ENCODE peak calls at places on chromosome 1, in six cellular contexts. One of them, this sample, is unnamed.

GRCh38 chr1:47694011-47694890 is 256.4 kb downstream of the FOXD2 start:
- DNase-seq in Peyer's patch: no peak
- DNase-seq in astrocyte: no peak
- DNase-seq in fibroblast of lung: no peak
- DNase-seq in pancreas: peak; percentile 2
- DNase-seq in aorta: no peak
- DNase-seq in this sample: no peak

GRCh38 chr1:228445867-228446584 is 29.4 kb upstream of the TRIM17 start:
- DNase-seq in Peyer's patch: no peak
- DNase-seq in astrocyte: peak; percentile 31
- DNase-seq in fibroblast of lung: peak; percentile 50
- DNase-seq in pancreas: peak; percentile 24
- DNase-seq in aorta: peak; percentile 71
- DNase-seq in this sample: no peak

GRCh38 chr1:78019031-78019430 is 14.3 kb downstream of the DNAJB4 start:
- DNase-seq in Peyer's patch: no peak
- DNase-seq in astrocyte: no peak
- DNase-seq in fibroblast of lung: no peak
- DNase-seq in pancreas: no peak
- DNase-seq in aorta: no peak
- DNase-seq in this sample: no peak

GRCh38 chr1:13505020-13505419 is 8.8 kb downstream of the LRRC38 start:
- DNase-seq in Peyer's patch: no peak
- DNase-seq in astrocyte: no peak
- DNase-seq in fibroblast of lung: no peak
- DNase-seq in pancreas: no peak
- DNase-seq in aorta: no peak
- DNase-seq in this sample: no peak

GRCh38 chr1:108817016-108817415 is 39.9 kb downstream of the AKNAD1 start:
- DNase-seq in Peyer's patch: no peak
- DNase-seq in astrocyte: peak; percentile 98
- DNase-seq in fibroblast of lung: peak; percentile 98
- DNase-seq in pancreas: no peak
- DNase-seq in aorta: peak; percentile 60
- DNase-seq in this sample: no peak

GRCh38 chr1:153752072-153752471 is 23.1 kb upstream of the SLC27A3 start:
- DNase-seq in Peyer's patch: no peak
- DNase-seq in astrocyte: no peak
- DNase-seq in fibroblast of lung: no peak
- DNase-seq in pancreas: no peak
- DNase-seq in aorta: no peak
- DNase-seq in this sample: no peak

GRCh38 chr1:31736675-31737074 is 27.5 kb downstream of the ADGRB2 start:
- DNase-seq in Peyer's patch: peak; percentile 65
- DNase-seq in astrocyte: no peak
- DNase-seq in fibroblast of lung: no peak
- DNase-seq in pancreas: peak; percentile 49
- DNase-seq in aorta: no peak
- DNase-seq in this sample: no peak

GRCh38 chr1:107264561-107264960 is 123.7 kb downstream of the NTNG1 start:
- DNase-seq in Peyer's patch: no peak
- DNase-seq in astrocyte: peak; percentile 48
- DNase-seq in fibroblast of lung: peak; percentile 63
- DNase-seq in pancreas: no peak
- DNase-seq in aorta: no peak
- DNase-seq in this sample: no peak

GRCh38 chr1:54766726-54767125 is 2.4 kb upstream of the PARS2 start:
- DNase-seq in Peyer's patch: no peak
- DNase-seq in astrocyte: no peak
- DNase-seq in fibroblast of lung: no peak
- DNase-seq in pancreas: no peak
- DNase-seq in aorta: no peak
- DNase-seq in this sample: no peak

GRCh38 chr1:53593758-53594380 is 134.7 kb downstream of the DMRTB1 start:
- DNase-seq in Peyer's patch: peak; percentile 66
- DNase-seq in astrocyte: no peak
- DNase-seq in fibroblast of lung: no peak
- DNase-seq in pancreas: no peak
- DNase-seq in aorta: no peak
- DNase-seq in this sample: peak; percentile 29

GRCh38 chr1:228500143-228500736 is 13.1 kb downstream of the RNF187 start:
- DNase-seq in Peyer's patch: no peak
- DNase-seq in astrocyte: no peak
- DNase-seq in fibroblast of lung: no peak
- DNase-seq in pancreas: no peak
- DNase-seq in aorta: no peak
- DNase-seq in this sample: no peak

GRCh38 chr1:37306461-37306860 is 167.9 kb upstream of the ZC3H12A start:
- DNase-seq in Peyer's patch: no peak
- DNase-seq in astrocyte: no peak
- DNase-seq in fibroblast of lung: peak; percentile 0
- DNase-seq in pancreas: no peak
- DNase-seq in aorta: no peak
- DNase-seq in this sample: no peak

GRCh38 chr1:172108494-172108893 is 267.2 kb downstream of the DNM3 start:
- DNase-seq in Peyer's patch: no peak
- DNase-seq in astrocyte: no peak
- DNase-seq in fibroblast of lung: no peak
- DNase-seq in pancreas: no peak
- DNase-seq in aorta: no peak
- DNase-seq in this sample: no peak

GRCh38 chr1:91557039-91557690 is 56.5 kb downstream of the CDC7 start:
- DNase-seq in Peyer's patch: no peak
- DNase-seq in astrocyte: peak; percentile 37
- DNase-seq in fibroblast of lung: peak; percentile 51
- DNase-seq in pancreas: no peak
- DNase-seq in aorta: no peak
- DNase-seq in this sample: no peak

GRCh38 chr1:44571712-44572571 is 102.3 kb downstream of the TMEM53 start:
- DNase-seq in Peyer's patch: no peak
- DNase-seq in astrocyte: no peak
- DNase-seq in fibroblast of lung: no peak
- DNase-seq in pancreas: no peak
- DNase-seq in aorta: no peak
- DNase-seq in this sample: no peak

GRCh38 chr1:210347112-210347511 is 18.4 kb downstream of the HHAT start:
- DNase-seq in Peyer's patch: no peak
- DNase-seq in astrocyte: peak; percentile 52
- DNase-seq in fibroblast of lung: peak; percentile 67
- DNase-seq in pancreas: no peak
- DNase-seq in aorta: no peak
- DNase-seq in this sample: no peak

GRCh38 chr1:31760422-31760900 is 3.7 kb downstream of the ADGRB2 start:
- DNase-seq in Peyer's patch: no peak
- DNase-seq in astrocyte: no peak
- DNase-seq in fibroblast of lung: peak; percentile 18
- DNase-seq in pancreas: no peak
- DNase-seq in aorta: no peak
- DNase-seq in this sample: no peak

GRCh38 chr1:73463848-73464247 is 734.1 kb downstream of the LRRIQ3 start:
- DNase-seq in Peyer's patch: no peak
- DNase-seq in astrocyte: no peak
- DNase-seq in fibroblast of lung: no peak
- DNase-seq in pancreas: no peak
- DNase-seq in aorta: no peak
- DNase-seq in this sample: no peak

GRCh38 chr1:41476807-41477361 is 7.6 kb downstream of the EDN2 start:
- DNase-seq in Peyer's patch: peak; percentile 91
- DNase-seq in astrocyte: no peak
- DNase-seq in fibroblast of lung: no peak
- DNase-seq in pancreas: peak; percentile 89
- DNase-seq in aorta: peak; percentile 45
- DNase-seq in this sample: no peak

GRCh38 chr1:155196103-155196892 is 11.4 kb downstream of the THBS3 start:
- DNase-seq in Peyer's patch: no peak
- DNase-seq in astrocyte: no peak
- DNase-seq in fibroblast of lung: peak; percentile 23
- DNase-seq in pancreas: no peak
- DNase-seq in aorta: peak; percentile 45
- DNase-seq in this sample: no peak

GRCh38 chr1:211680752-211681327 is 5.4 kb upstream of the NEK2 start:
- DNase-seq in Peyer's patch: peak; percentile 64
- DNase-seq in astrocyte: peak; percentile 69
- DNase-seq in fibroblast of lung: peak; percentile 82
- DNase-seq in pancreas: peak; percentile 63
- DNase-seq in aorta: peak; percentile 82
- DNase-seq in this sample: peak; percentile 46

DNA sequence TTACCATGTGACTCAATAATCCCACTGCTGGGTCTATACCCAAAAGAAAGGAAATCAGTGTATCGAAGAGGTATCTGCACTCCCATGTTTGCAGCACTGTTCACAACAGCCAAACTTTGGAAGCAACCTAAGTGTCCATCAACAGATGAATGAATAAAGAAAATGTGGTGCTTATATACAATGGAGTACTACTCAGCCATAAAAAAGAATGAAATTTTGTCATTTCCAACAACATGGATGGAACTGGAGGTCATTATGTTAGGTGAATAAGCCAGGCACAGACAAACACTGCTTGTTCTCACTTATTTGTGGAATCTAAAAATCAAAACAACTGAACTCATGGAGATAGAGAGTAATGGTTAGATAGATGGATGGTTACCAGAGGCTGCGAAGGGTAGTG is 79.3 kb downstream of the KIAA0319L start:
- DNase-seq in Peyer's patch: no peak
- DNase-seq in astrocyte: no peak
- DNase-seq in fibroblast of lung: no peak
- DNase-seq in pancreas: no peak
- DNase-seq in aorta: no peak
- DNase-seq in this sample: no peak
- H3K27ac ChIP-seq in Peyer's patch: no peak overlapping the region
- H3K27ac ChIP-seq in astrocyte: no peak overlapping the region
- H3K27ac ChIP-seq in fibroblast of lung: no peak overlapping the region
- H3K27ac ChIP-seq in pancreas: no peak overlapping the region
- H3K27ac ChIP-seq in aorta: no peak overlapping the region
- H3K27ac ChIP-seq in this sample: no peak overlapping the region

GRCh38 chr1:46202975-46203737 is at the start of gene LURAP1:
- DNase-seq in Peyer's patch: peak; percentile 59
- DNase-seq in astrocyte: peak; percentile 84
- DNase-seq in fibroblast of lung: peak; percentile 87
- DNase-seq in pancreas: no peak
- DNase-seq in aorta: peak; percentile 73
- DNase-seq in this sample: peak; percentile 69
- H3K27ac ChIP-seq in Peyer's patch: peak within 1 kb of the TSS; percentile 77
- H3K27ac ChIP-seq in astrocyte: no peak within 1 kb of the TSS
- H3K27ac ChIP-seq in fibroblast of lung: peak within 1 kb of the TSS; percentile 38
- H3K27ac ChIP-seq in pancreas: no peak within 1 kb of the TSS
- H3K27ac ChIP-seq in aorta: peak within 1 kb of the TSS; percentile 61
- H3K27ac ChIP-seq in this sample: peak within 1 kb of the TSS; percentile 91

DNA sequence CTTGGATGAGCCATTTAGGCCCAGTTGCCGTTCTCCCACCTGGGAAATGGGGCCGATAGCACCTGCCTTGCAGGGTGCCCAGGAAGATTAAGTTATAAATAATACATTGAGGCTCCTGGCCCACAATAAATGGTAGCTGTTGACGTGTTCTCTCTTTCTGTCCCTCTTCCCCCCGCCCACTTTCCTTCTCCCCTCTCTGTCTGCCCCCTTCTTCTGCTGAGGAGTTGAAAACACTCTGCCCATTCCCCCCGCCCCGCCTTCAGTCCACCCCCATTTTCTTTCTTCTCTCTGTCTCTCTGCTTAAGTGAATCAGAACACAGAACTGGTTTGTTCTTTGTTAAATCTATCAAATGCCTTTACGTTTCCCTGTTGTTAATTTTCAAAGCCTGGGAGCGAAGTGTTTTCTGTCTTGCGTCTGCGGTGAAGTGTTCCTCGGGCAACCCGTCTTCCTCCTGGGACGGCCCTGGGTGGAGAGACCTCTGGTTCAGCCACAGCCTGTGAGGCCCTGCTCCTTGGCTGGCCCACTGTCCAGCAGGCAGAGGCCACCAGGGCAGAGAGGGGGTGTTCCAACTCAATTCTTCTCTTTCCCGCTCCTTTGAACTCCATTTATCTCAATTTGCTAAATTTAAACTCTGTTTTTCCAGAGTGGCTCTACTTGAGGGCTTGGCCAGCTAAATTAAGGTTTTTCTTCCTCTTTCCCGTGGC is 29.3 kb upstream of the SELENON start:
- DNase-seq in Peyer's patch: no peak
- DNase-seq in astrocyte: no peak
- DNase-seq in fibroblast of lung: no peak
- DNase-seq in pancreas: no peak
- DNase-seq in aorta: no peak
- DNase-seq in this sample: no peak
- H3K27ac ChIP-seq in Peyer's patch: no peak overlapping the region
- H3K27ac ChIP-seq in astrocyte: no peak overlapping the region
- H3K27ac ChIP-seq in fibroblast of lung: no peak overlapping the region
- H3K27ac ChIP-seq in pancreas: peak overlapping the region; percentile 53
- H3K27ac ChIP-seq in aorta: no peak overlapping the region
- H3K27ac ChIP-seq in this sample: peak overlapping the region; percentile 71

GRCh38 chr1:226497991-226498689 is 50.4 kb upstream of the STUM start:
- DNase-seq in Peyer's patch: no peak
- DNase-seq in astrocyte: no peak
- DNase-seq in fibroblast of lung: no peak
- DNase-seq in pancreas: no peak
- DNase-seq in aorta: no peak
- DNase-seq in this sample: no peak
- H3K27ac ChIP-seq in Peyer's patch: no peak overlapping the region
- H3K27ac ChIP-seq in astrocyte: no peak overlapping the region
- H3K27ac ChIP-seq in fibroblast of lung: no peak overlapping the region
- H3K27ac ChIP-seq in pancreas: no peak overlapping the region
- H3K27ac ChIP-seq in aorta: no peak overlapping the region
- H3K27ac ChIP-seq in this sample: no peak overlapping the region

DNA sequence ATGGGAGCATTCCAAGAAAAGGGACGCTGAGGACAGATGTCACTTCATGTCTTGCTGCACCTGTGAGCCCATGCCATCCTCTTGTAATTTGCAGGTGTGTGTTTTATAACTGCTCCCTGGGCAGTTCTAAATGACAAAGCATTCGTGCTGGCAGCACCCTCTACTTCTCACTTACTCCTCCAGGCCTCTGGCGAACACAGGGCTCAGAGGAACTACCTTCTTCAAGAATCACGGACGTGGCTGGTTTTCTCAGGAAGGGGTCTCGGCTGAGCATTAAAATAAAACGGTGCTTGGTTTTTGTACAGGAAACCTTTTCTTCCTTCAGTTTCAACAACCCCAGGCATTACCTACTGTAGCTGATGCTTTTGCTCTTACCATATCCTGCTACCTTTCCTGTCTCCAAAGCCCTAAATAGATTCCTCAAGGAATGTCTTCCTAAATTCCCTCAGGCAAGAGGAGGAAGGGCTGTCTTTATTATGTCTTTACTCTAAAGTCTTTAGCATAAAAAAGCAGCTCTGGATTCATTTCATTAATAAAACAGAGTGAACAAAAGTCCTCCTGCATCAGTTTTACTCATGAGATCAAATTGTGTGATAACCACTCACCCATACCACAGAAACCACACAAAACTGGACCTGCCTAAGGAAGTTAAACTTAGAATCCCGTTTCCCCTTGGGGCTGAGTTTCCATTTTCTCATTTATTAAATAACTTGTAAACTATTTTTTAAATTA is 79.0 kb upstream of the MAP10 start:
- DNase-seq in Peyer's patch: no peak
- DNase-seq in astrocyte: peak; percentile 92
- DNase-seq in fibroblast of lung: peak; percentile 92
- DNase-seq in pancreas: no peak
- DNase-seq in aorta: no peak
- DNase-seq in this sample: no peak
- H3K27ac ChIP-seq in Peyer's patch: no peak overlapping the region
- H3K27ac ChIP-seq in astrocyte: no peak overlapping the region
- H3K27ac ChIP-seq in fibroblast of lung: no peak overlapping the region
- H3K27ac ChIP-seq in pancreas: no peak overlapping the region
- H3K27ac ChIP-seq in aorta: no peak overlapping the region
- H3K27ac ChIP-seq in this sample: no peak overlapping the region

GRCh38 chr1:8396912-8397406 is 79.0 kb downstream of the SLC45A1 start:
- DNase-seq in Peyer's patch: no peak
- DNase-seq in astrocyte: peak; percentile 100
- DNase-seq in fibroblast of lung: peak; percentile 100
- DNase-seq in pancreas: no peak
- DNase-seq in aorta: no peak
- DNase-seq in this sample: no peak
- H3K27ac ChIP-seq in Peyer's patch: peak overlapping the region; percentile 79
- H3K27ac ChIP-seq in astrocyte: peak overlapping the region; percentile 98
- H3K27ac ChIP-seq in fibroblast of lung: peak overlapping the region; percentile 84
- H3K27ac ChIP-seq in pancreas: no peak overlapping the region
- H3K27ac ChIP-seq in aorta: peak overlapping the region; percentile 67
- H3K27ac ChIP-seq in this sample: peak overlapping the region; percentile 89

This sample was measured in left ventricle myocardium inferior.